ENCODE peak calls at places on chromosome 12, in seven cellular contexts. E is SK-N-SH, G is HCT116, X is K562, M is H1, L is HepG2, F is GM12878. C is an unnamed sample.

GRCh38 chr12:1972260-1972659 is 32.0 kb downstream of the DCP1B start:
- DNase-seq in L (no peak), E (no peak), F (no peak), G (no peak), M (no peak), X (no peak), C (no peak)

GRCh38 chr12:94202245-94203180 is 54.1 kb downstream of the PLXNC1 start:
- DNase-seq in F (no peak), X (no peak), M (no peak), L (peak), G (no peak), E (no peak), C (no peak)

GRCh38 chr12:109947511-109947910 is 47.4 kb downstream of the TCHP start:
- DNase-seq in X (no peak), M (no peak), L (no peak), F (no peak), E (no peak), G (no peak), C (no peak)

GRCh38 chr12:88562151-88562550 is 18.1 kb downstream of the KITLG start:
- DNase-seq in X (no peak), G (no peak), M (no peak), F (no peak), L (no peak), E (no peak), C (no peak)

GRCh38 chr12:53483225-53483978 is 15.9 kb downstream of the MAP3K12 start:
- DNase-seq in E (no peak), M (no peak), G (no peak), X (no peak), L (no peak), F (no peak), C (no peak)

GRCh38 chr12:87801860-87802720 is 227.1 kb downstream of the C12orf50 start:
- DNase-seq in F (no peak), M (no peak), G (no peak), X (no peak), E (no peak), L (no peak), C (no peak)

GRCh38 chr12:13452955-13453570 is 256.5 kb downstream of the EMP1 start:
- DNase-seq in E (no peak), L (no peak), G (no peak), F (no peak), X (no peak), M (no peak), C (no peak)

GRCh38 chr12:100591979-100592378 is 18.5 kb downstream of the GAS2L3 start:
- DNase-seq in F (no peak), M (no peak), E (no peak), G (no peak), L (peak), X (no peak), C (no peak)

GRCh38 chr12:105915997-105916697 is 222.6 kb downstream of the NUAK1 start:
- DNase-seq in F (no peak), G (no peak), E (no peak), L (no peak), X (no peak), M (no peak), C (no peak)

GRCh38 chr12:25332143-25332542 is 81.4 kb upstream of the KRAS start:
- DNase-seq in F (no peak), X (no peak), G (no peak), L (no peak), M (no peak), E (no peak), C (no peak)

GRCh38 chr12:123150804-123151678 is at the start of gene PITPNM2:
- DNase-seq in X (peak), L (no peak), M (no peak), G (no peak), E (peak), F (no peak), C (peak)

GRCh38 chr12:100254876-100255275 is 12.0 kb downstream of the DEPDC4 start:
- DNase-seq in M (no peak), E (no peak), G (no peak), F (no peak), X (no peak), L (no peak), C (no peak)

GRCh38 chr12:65781681-65782269 is 42.5 kb upstream of the HMGA2 start:
- DNase-seq in E (no peak), M (no peak), L (no peak), G (no peak), X (no peak), F (no peak), C (no peak)

GRCh38 chr12:124915249-124916236 is 1.1 kb upstream of the UBC start:
- DNase-seq in M (no peak), F (no peak), L (peak), X (peak), E (no peak), G (no peak), C (no peak)

GRCh38 chr12:3527181-3527580 is 36.2 kb downstream of the PRMT8 start:
- DNase-seq in L (no peak), X (no peak), E (no peak), M (no peak), F (no peak), G (peak), C (no peak)

GRCh38 chr12:44748950-44749468 is 127.1 kb downstream of the NELL2 start:
- DNase-seq in G (no peak), F (no peak), L (no peak), X (no peak), M (no peak), E (no peak), C (no peak)

GRCh38 chr12:49054524-49054923 is 6.1 kb downstream of the KMT2D start:
- DNase-seq in G (no peak), F (no peak), L (no peak), M (no peak), X (no peak), E (peak), C (no peak)

GRCh38 chr12:19572920-19573558 is 133.7 kb downstream of the AEBP2 start:
- DNase-seq in G (peak), L (peak), X (peak), E (peak), M (peak), F (no peak), C (peak)

GRCh38 chr12:53495903-53496751 is 3.1 kb downstream of the MAP3K12 start:
- DNase-seq in F (peak), L (peak), M (no peak), G (no peak), X (peak), E (no peak), C (no peak)

GRCh38 chr12:41778934-41779333 is 365.7 kb downstream of the GXYLT1 start:
- DNase-seq in E (no peak), M (no peak), X (no peak), F (no peak), G (no peak), L (no peak), C (no peak)

GRCh38 chr12:116880817-116881324 is 370 bp downstream of the HRK start:
- DNase-seq in E (peak), M (peak), L (peak), X (peak), F (no peak), G (no peak), C (peak)

GRCh38 chr12:121789800-121790748 is 3.4 kb downstream of the RHOF start:
- DNase-seq in L (no peak), E (no peak), F (peak), M (no peak), X (no peak), G (no peak), C (no peak)

GRCh38 chr12:121788176-121788818 is 5.2 kb downstream of the RHOF start:
- DNase-seq in M (no peak), X (no peak), L (no peak), E (no peak), G (no peak), F (no peak), C (no peak)

GRCh38 chr12:121791671-121792496 is 1.6 kb downstream of the RHOF start:
- DNase-seq in X (no peak), E (no peak), L (peak), M (no peak), F (no peak), G (no peak), C (no peak)

GRCh38 chr12:121787063-121787774 is 6.3 kb downstream of the RHOF start:
- DNase-seq in M (no peak), F (no peak), E (no peak), G (no peak), X (no peak), L (no peak), C (no peak)

GRCh38 chr12:121789233-121789781 is 4.2 kb downstream of the RHOF start:
- DNase-seq in G (no peak), X (no peak), M (no peak), L (no peak), E (no peak), F (no peak), C (no peak)
- TF ChIP-seq JUND in G (no peak), X (no peak), M (no peak), L (no peak), E (no peak), F (no peak), C (no peak)

GRCh38 chr12:76032043-76032981 is 736 bp upstream of the PHLDA1 start:
- DNase-seq in G (no peak), E (peak), F (peak), M (no peak), X (peak), L (peak), C (peak)
- TF ChIP-seq JUND in G (peak), E (no peak), F (no peak), M (no peak), X (peak), L (no peak), C (no peak)

GRCh38 chr12:96221391-96221790 is 27.2 kb downstream of the ELK3 start:
- DNase-seq in F (no peak), L (no peak), E (no peak), G (no peak), M (no peak), X (no peak), C (no peak)
- TF ChIP-seq JUND in F (no peak), L (no peak), E (no peak), G (no peak), M (no peak), X (no peak), C (no peak)

DNA sequence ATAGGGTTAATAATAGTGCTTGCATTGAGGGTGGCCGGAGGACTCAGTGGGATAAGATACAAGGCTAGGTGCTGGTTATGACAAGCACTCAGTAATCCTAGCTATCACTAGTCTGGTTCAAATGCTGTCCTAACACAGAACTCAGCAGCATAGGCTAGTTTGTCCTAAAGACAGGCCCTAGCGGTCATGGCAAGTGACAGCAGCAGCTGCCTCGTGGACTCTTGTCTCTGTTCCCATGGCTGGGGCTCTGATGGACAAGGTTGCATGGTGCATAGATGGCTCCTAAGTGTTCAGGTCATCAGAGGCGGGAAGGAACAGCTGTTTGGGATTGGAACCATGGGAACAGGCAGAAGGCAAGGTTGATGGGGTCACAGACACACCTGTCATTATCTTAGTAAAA is 42.4 kb upstream of the IGF1 start:
- DNase-seq in E (no peak), L (peak), F (no peak), X (peak), G (no peak), M (no peak), C (peak)
- TF ChIP-seq JUND in E (no peak), L (no peak), F (no peak), X (no peak), G (no peak), M (no peak), C (no peak)

DNA sequence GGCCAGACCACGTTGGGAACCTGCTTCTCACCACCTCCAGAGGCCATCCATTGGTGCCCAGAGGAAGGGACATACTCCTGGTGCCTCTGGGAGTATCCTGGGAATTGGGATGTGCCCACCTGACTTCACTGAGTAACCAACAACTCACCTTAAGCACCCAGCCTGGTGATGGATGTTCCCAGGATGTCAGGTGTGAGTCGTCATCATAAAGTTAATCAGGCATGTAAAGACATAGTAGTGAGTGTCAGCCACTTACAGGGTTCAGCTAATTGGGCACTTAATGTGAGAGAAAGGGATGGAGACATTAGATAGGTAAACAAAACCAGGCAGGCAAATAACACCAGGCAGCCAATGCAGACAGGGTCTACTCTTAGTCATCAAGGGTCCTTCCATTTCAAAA is 48.0 kb upstream of the OAS1 start:
- DNase-seq in F (no peak), M (no peak), X (no peak), L (no peak), G (no peak), E (no peak), C (no peak)
- TF ChIP-seq JUND in F (no peak), M (no peak), X (no peak), L (no peak), G (no peak), E (no peak), C (no peak)

DNA sequence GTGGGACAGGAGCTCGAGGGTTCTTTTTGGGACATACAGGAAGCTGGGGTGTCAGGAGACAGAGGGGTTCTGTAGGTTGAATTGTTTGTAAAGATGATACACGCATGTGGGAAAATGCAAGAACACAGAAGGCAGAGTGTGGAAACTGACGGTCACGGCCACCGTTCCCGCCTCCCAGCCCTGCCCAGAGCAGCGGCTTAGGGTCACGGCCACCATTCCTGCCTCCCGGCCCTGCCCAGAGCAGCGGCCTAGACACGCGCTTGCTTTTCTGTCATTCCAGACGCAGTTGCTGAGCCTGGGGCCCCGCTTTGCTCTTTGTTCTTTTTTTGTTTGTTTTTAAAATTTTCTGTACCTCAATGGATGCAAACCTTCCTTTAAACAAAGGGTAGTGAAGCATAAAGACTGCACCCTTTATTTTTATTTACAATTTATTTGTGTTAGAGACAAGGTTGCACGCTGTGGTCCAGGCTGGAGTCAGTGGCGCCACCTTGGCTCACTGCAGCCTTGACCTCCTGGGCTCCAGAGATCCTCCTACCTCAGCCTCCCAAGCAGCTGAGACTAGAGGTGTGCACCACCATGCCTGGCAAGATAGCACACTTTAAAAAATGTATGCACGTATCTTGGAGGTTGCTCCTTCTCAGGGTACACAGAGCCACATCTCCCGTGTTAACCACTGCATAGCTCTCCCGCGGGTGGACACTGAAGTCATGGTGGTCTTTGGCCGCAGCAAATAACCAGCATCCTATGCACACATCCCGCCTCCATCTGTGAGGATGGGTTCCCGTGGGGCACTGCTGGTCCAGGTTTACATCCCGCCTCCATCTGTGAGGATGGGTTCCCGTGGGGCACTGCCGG is 142.3 kb downstream of the ADGRD1 start:
- DNase-seq in F (no peak), G (no peak), L (no peak), M (no peak), E (no peak), X (no peak), C (no peak)
- TF ChIP-seq JUND in F (no peak), G (no peak), L (no peak), M (no peak), E (no peak), X (no peak), C (no peak)

GRCh38 chr12:92596388-92596787 is 106.4 kb upstream of the PLEKHG7 start:
- DNase-seq in F (no peak), M (no peak), E (no peak), L (no peak), G (no peak), X (no peak), C (no peak)
- TF ChIP-seq JUND in F (no peak), M (no peak), E (peak), L (no peak), G (no peak), X (no peak), C (no peak)

C was measured in T47D.